ENCODE peak calls at places on chromosomes 13 and 19, in seven cellular contexts. R is uterus, B is AG04450, L is esophagus squamous epithelium, A is stomach, O is ascending aorta, P is tibial artery. Y is an unnamed sample.

GRCh38 chr19:43675269-43675879 is 5.4 kb upstream of the PLAUR start:
- DNase-seq in P (no peak), B (no peak), R (no peak), L (no peak), O (no peak), A (peak; percentile 84), Y (no peak)

GRCh38 chr13:101013245-101013644 is 338.6 kb upstream of the TMTC4 start:
- DNase-seq in B (no peak), P (no peak), A (no peak), O (no peak), R (no peak), L (no peak), Y (no peak)

GRCh38 chr19:38544569-38545315 is 73.0 kb downstream of the MAP4K1 start:
- DNase-seq in L (no peak), R (no peak), A (no peak), B (peak; percentile 7), O (no peak), P (no peak), Y (no peak)

GRCh38 chr19:45955905-45956608 is 17.6 kb downstream of the NOVA2 start:
- DNase-seq in O (no peak), R (peak; percentile 79), P (no peak), L (no peak), B (no peak), A (no peak), Y (no peak)

GRCh38 chr19:50835785-50836542 is 2.6 kb upstream of the KLK15 start:
- DNase-seq in A (peak; percentile 78), L (no peak), B (peak; percentile 4), P (no peak), R (no peak), O (no peak), Y (no peak)

GRCh38 chr19:4069331-4069959 is 2.7 kb upstream of the ZBTB7A start:
- DNase-seq in R (no peak), P (no peak), B (no peak), A (no peak), L (no peak), O (peak; percentile 68), Y (no peak)

GRCh38 chr13:23844132-23844531 is 45.1 kb downstream of the MIPEP start:
- DNase-seq in O (no peak), L (no peak), B (no peak), A (no peak), R (no peak), P (no peak), Y (no peak)

GRCh38 chr13:64470751-64471150 is 2759.4 kb downstream of the PCDH9 start:
- DNase-seq in P (no peak), O (no peak), L (no peak), A (no peak), B (no peak), R (no peak), Y (no peak)

GRCh38 chr13:37602743-37603381 is 4.3 kb upstream of the POSTN start:
- DNase-seq in R (no peak), L (no peak), B (no peak), P (no peak), A (no peak), O (no peak), Y (no peak)

GRCh38 chr19:14089662-14090508 is 666 bp downstream of the SAMD1 start:
- DNase-seq in R (no peak), B (no peak), L (no peak), O (peak; percentile 77), A (peak; percentile 62), P (peak; percentile 71), Y (no peak)

GRCh38 chr13:111859361-111860105 is 207.4 kb upstream of the SOX1 start:
- DNase-seq in B (no peak), R (no peak), O (no peak), P (no peak), A (no peak), L (no peak), Y (no peak)

GRCh38 chr13:45333973-45334922 is 6.7 kb downstream of the TPT1 start:
- DNase-seq in P (no peak), O (no peak), B (no peak), R (no peak), L (no peak), A (no peak), Y (no peak)

GRCh38 chr13:45332831-45333219 is 8.2 kb downstream of the TPT1 start:
- DNase-seq in R (no peak), A (no peak), P (no peak), O (no peak), L (no peak), B (no peak), Y (no peak)

GRCh38 chr13:106561551-106562170 is 6.3 kb downstream of the ARGLU1 start:
- DNase-seq in O (no peak), A (no peak), L (no peak), P (no peak), B (no peak), R (no peak), Y (no peak)

GRCh38 chr13:77919351-77920294 is 992 bp upstream of the EDNRB start:
- DNase-seq in B (no peak), R (peak; percentile 40), P (no peak), O (peak; percentile 62), A (no peak), L (no peak), Y (peak; percentile 74)

GRCh38 chr19:3632739-3633558 is 6.4 kb upstream of the CACTIN start:
- DNase-seq in A (no peak), O (no peak), L (no peak), R (no peak), P (no peak), B (no peak), Y (no peak)

GRCh38 chr19:40810160-40810559 is 11.2 kb downstream of the EGLN2 start:
- DNase-seq in L (no peak), O (no peak), P (no peak), R (peak; percentile 28), B (no peak), A (no peak), Y (no peak)

GRCh38 chr19:40809358-40810086 is 10.5 kb downstream of the EGLN2 start:
- DNase-seq in P (no peak), R (peak; percentile 36), B (no peak), A (no peak), L (no peak), O (no peak), Y (no peak)

GRCh38 chr19:40813182-40813581 is 14.2 kb downstream of the EGLN2 start:
- DNase-seq in P (no peak), L (no peak), O (no peak), B (no peak), A (no peak), R (peak; percentile 43), Y (no peak)

GRCh38 chr19:40808497-40808896 is 9.5 kb downstream of the EGLN2 start:
- DNase-seq in L (no peak), O (no peak), A (no peak), R (no peak), B (no peak), P (no peak), Y (no peak)

DNA sequence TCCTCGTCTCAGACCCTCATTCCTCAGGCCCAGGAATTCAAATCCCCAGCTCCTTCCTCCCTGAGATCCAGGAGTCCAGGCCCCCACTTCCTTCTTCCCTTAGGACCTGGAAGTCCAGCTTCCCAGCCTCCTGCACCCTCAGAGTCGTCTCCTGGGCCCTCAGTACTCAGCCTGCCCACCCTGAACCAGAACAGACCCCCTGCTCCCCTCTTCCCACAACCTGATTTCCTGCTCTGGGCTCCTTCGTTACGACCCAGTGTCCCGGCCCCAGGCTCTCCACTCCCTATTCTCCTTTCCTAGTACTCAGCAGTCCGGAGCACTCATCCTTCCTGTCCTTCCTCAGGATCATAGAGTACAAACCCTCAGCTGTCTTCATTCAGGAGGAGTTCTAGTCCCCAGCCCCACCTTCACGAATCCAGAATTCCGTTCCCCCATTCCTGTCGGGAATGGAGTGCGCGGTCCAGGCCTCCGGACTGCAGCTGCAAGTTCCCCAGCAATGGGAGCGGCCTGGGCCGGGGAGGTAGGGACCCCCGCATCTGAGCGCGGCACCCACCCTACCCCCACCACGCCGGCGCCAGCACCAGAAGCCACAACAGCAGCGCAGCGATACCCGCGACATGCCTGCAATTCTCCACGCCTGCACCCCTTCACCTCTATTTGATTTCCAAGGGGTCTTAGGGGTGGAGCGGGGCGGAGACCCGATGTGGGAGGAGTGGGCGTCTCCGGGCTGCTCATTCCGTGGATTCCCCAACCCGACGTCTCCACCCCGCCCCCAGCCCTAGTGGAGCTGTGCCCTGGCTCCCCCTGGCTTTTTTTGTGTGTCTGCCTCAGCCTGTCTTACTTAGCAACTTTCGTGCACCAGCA is 12.7 kb downstream of the EGLN2 start:
- DNase-seq in B (no peak), O (no peak), L (no peak), P (no peak), R (peak; percentile 39), A (no peak), Y (no peak)
- H3K27ac ChIP-seq in B (no peak overlapping the region), O (peak overlapping the region; percentile 63), L (peak overlapping the region; percentile 87), P (peak overlapping the region; percentile 72), R (peak overlapping the region; percentile 81), A (peak overlapping the region; percentile 84), Y (peak overlapping the region; percentile 79)

DNA sequence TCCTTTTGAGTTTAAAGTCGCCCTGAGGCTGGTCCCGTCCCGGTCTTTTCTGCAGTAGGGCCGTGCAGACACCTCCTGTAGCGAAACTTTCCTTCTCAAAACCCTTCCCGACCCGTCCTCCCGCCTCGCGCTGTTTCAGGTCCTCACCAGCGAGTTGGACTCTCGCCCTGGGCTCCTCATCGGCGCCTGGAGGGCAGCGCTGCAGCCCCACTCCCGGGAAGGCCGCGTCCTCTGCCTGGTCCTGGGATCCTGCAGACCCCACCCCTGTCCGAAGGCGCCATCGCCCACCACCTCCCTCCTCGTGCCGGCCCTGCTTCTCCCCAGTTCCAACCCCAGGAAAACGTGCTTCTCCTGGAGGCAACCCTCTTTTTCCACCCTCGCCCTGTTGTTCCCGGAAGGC is 15.0 kb downstream of the ZNF701 start:
- DNase-seq in P (no peak), A (no peak), O (no peak), B (no peak), R (no peak), L (no peak), Y (no peak)
- H3K4me3 ChIP-seq in P (no peak overlapping the region), A (no peak overlapping the region), O (no peak overlapping the region), B (no peak overlapping the region), R (no peak overlapping the region), L (no peak overlapping the region), Y (no peak overlapping the region)

DNA sequence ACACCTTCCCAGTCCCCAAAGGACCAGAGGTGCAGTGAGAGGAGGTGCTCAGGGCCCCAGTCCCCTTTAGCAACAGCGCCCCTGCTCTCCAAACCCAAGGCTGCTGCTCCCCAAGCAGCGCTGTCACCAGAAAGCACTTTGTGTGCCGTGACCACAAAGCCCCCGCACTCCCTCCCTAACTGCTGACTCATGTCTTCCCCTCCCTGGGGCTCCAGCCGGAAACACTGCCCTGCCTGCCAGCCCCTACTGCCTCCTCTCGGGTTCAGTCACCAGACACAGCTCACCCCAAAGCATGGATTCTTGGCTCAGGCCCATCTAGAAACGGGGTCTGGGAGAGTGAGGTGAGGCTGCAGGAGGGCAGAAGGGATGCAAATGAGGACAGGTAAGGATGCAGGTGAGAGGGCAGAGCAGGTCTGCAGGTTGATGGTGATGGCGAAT is 4.9 kb upstream of the TNFSF14 start:
- DNase-seq in P (peak; percentile 73), R (peak; percentile 28), B (no peak), A (peak; percentile 59), O (peak; percentile 74), L (no peak), Y (no peak)
- TF ChIP-seq CTCF in P (no peak), R (no peak), B (no peak), A (no peak), O (no peak), L (no peak), Y (no peak)

DNA sequence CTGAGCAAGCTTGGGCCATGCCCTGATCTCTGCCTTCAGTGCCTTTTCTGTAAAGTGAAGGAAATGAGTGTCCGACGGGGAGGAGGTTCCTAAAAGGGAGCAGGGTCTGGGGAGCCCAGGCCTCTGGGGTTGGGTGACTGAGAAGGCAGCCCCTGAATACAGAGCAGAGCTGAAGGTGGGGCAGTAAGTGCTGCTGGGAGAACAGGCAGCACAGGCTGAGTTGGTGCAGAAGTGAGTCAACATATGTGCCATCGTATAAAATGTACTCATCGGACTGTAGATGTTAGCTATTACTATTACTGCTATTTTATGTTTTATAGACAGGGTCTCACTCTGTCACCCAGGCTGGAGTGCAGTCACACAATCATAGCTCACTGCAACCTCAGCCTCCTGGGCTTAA is 1.0 kb upstream of the HAMP start:
- DNase-seq in B (no peak), L (no peak), A (no peak), P (no peak), R (no peak), O (no peak), Y (no peak)
- H3K27ac ChIP-seq in B (no peak overlapping the region), L (no peak overlapping the region), A (no peak overlapping the region), P (no peak overlapping the region), R (no peak overlapping the region), O (no peak overlapping the region), Y (no peak overlapping the region)

Y was measured in coronary artery.